ENCODE peak calls at places on chromosome 11, in seven cellular contexts. One of them, this sample, is unnamed. For H3K36me3, the result is how much of the 10 kb centered on the place peaks cover.

GRCh38 chr11:96760815-96761214 is 371.0 kb downstream of the JRKL start:
- DNase-seq in SK-N-SH: no peak
- DNase-seq in Peyer's patch: no peak
- DNase-seq in HepG2: no peak
- DNase-seq in ovary: no peak
- DNase-seq in neural progenitor cell: no peak
- DNase-seq in BE2C: no peak
- DNase-seq in this sample: no peak

GRCh38 chr11:70871881-70872280 is 380.5 kb downstream of the SHANK2 start:
- DNase-seq in HepG2: no peak
- DNase-seq in neural progenitor cell: no peak
- DNase-seq in SK-N-SH: no peak
- DNase-seq in Peyer's patch: no peak
- DNase-seq in ovary: no peak
- DNase-seq in BE2C: no peak
- DNase-seq in this sample: no peak

GRCh38 chr11:73273246-73273890 is 1.2 kb downstream of the P2RY6 start:
- DNase-seq in Peyer's patch: no peak
- DNase-seq in neural progenitor cell: no peak
- DNase-seq in BE2C: peak
- DNase-seq in HepG2: no peak
- DNase-seq in SK-N-SH: peak
- DNase-seq in ovary: peak
- DNase-seq in this sample: no peak

GRCh38 chr11:56932572-56933235 is 56.0 kb upstream of the OR5AK2 start:
- DNase-seq in SK-N-SH: no peak
- DNase-seq in HepG2: peak
- DNase-seq in neural progenitor cell: no peak
- DNase-seq in BE2C: no peak
- DNase-seq in Peyer's patch: no peak
- DNase-seq in ovary: no peak
- DNase-seq in this sample: peak

GRCh38 chr11:22304337-22304961 is 33.7 kb upstream of the SLC17A6 start:
- DNase-seq in BE2C: no peak
- DNase-seq in Peyer's patch: no peak
- DNase-seq in HepG2: peak
- DNase-seq in SK-N-SH: peak
- DNase-seq in neural progenitor cell: peak
- DNase-seq in ovary: no peak
- DNase-seq in this sample: no peak

GRCh38 chr11:130470832-130471706 is 22.6 kb downstream of the ADAMTS15 start:
- DNase-seq in HepG2: no peak
- DNase-seq in Peyer's patch: no peak
- DNase-seq in SK-N-SH: no peak
- DNase-seq in neural progenitor cell: no peak
- DNase-seq in BE2C: no peak
- DNase-seq in ovary: no peak
- DNase-seq in this sample: no peak

GRCh38 chr11:11966826-11967668 is 41.4 kb downstream of the DKK3 start:
- DNase-seq in BE2C: peak
- DNase-seq in SK-N-SH: peak
- DNase-seq in Peyer's patch: peak
- DNase-seq in neural progenitor cell: peak
- DNase-seq in ovary: peak
- DNase-seq in HepG2: peak
- DNase-seq in this sample: peak

GRCh38 chr11:128238521-128239222 is 348.7 kb downstream of the ETS1 start:
- DNase-seq in neural progenitor cell: no peak
- DNase-seq in BE2C: no peak
- DNase-seq in Peyer's patch: no peak
- DNase-seq in SK-N-SH: no peak
- DNase-seq in ovary: no peak
- DNase-seq in HepG2: no peak
- DNase-seq in this sample: no peak

GRCh38 chr11:62974848-62975522 is 9.8 kb downstream of the SLC22A6 start:
- DNase-seq in BE2C: peak
- DNase-seq in ovary: no peak
- DNase-seq in Peyer's patch: no peak
- DNase-seq in neural progenitor cell: peak
- DNase-seq in HepG2: peak
- DNase-seq in SK-N-SH: peak
- DNase-seq in this sample: no peak

GRCh38 chr11:130609121-130610035 is 160.9 kb downstream of the ADAMTS15 start:
- DNase-seq in BE2C: no peak
- DNase-seq in Peyer's patch: peak
- DNase-seq in SK-N-SH: no peak
- DNase-seq in HepG2: no peak
- DNase-seq in ovary: peak
- DNase-seq in neural progenitor cell: no peak
- DNase-seq in this sample: peak

GRCh38 chr11:43130616-43131015 is 181.2 kb upstream of the API5 start:
- DNase-seq in Peyer's patch: no peak
- DNase-seq in HepG2: no peak
- DNase-seq in ovary: no peak
- DNase-seq in SK-N-SH: peak
- DNase-seq in BE2C: peak
- DNase-seq in neural progenitor cell: peak
- DNase-seq in this sample: no peak

GRCh38 chr11:95520765-95521542 is 268.6 kb downstream of the FAM76B start:
- DNase-seq in neural progenitor cell: no peak
- DNase-seq in SK-N-SH: no peak
- DNase-seq in BE2C: no peak
- DNase-seq in HepG2: no peak
- DNase-seq in ovary: no peak
- DNase-seq in Peyer's patch: no peak
- DNase-seq in this sample: no peak

GRCh38 chr11:73939096-73939495 is 11.7 kb upstream of the DNAJB13 start:
- DNase-seq in ovary: no peak
- DNase-seq in SK-N-SH: no peak
- DNase-seq in neural progenitor cell: no peak
- DNase-seq in BE2C: no peak
- DNase-seq in Peyer's patch: no peak
- DNase-seq in HepG2: no peak
- DNase-seq in this sample: no peak

GRCh38 chr11:122108192-122108799 is 7.7 kb downstream of the BLID start:
- DNase-seq in SK-N-SH: no peak
- DNase-seq in Peyer's patch: no peak
- DNase-seq in HepG2: peak
- DNase-seq in ovary: no peak
- DNase-seq in neural progenitor cell: peak
- DNase-seq in BE2C: peak
- DNase-seq in this sample: peak

GRCh38 chr11:73177380-73178091 is 35.4 kb upstream of the FCHSD2 start:
- DNase-seq in neural progenitor cell: no peak
- DNase-seq in HepG2: peak
- DNase-seq in ovary: peak
- DNase-seq in SK-N-SH: no peak
- DNase-seq in Peyer's patch: no peak
- DNase-seq in BE2C: no peak
- DNase-seq in this sample: no peak

GRCh38 chr11:12220305-12220704 is 109.9 kb downstream of the MICAL2 start:
- DNase-seq in HepG2: no peak
- DNase-seq in BE2C: no peak
- DNase-seq in Peyer's patch: no peak
- DNase-seq in ovary: peak
- DNase-seq in neural progenitor cell: no peak
- DNase-seq in SK-N-SH: no peak
- DNase-seq in this sample: no peak

GRCh38 chr11:5992604-5993251 is 5.9 kb upstream of the OR52L1 start:
- DNase-seq in neural progenitor cell: peak
- DNase-seq in SK-N-SH: peak
- DNase-seq in Peyer's patch: no peak
- DNase-seq in BE2C: no peak
- DNase-seq in ovary: no peak
- DNase-seq in HepG2: peak
- DNase-seq in this sample: peak

DNA sequence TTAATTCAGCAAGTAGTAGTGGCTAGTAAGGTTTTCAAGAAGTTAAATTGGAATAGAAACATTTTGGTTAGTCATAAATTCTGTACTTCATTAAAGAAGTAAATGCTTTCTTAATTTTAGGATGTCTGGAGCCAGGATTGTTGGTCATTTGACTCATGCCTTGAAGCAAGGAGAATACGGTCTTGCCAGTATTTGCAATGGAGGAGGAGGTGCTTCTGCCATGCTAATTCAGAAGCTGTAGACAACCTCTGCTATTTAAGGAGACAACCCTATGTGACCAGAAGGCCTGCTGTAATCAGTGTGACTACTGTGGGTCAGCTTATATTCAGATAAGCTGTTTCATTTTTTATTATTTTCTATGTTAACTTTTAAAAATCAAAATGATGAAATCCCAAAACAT is 25.8 kb downstream of the ACAT1 start:
- DNase-seq in BE2C: no peak
- DNase-seq in ovary: no peak
- DNase-seq in neural progenitor cell: no peak
- DNase-seq in Peyer's patch: no peak
- DNase-seq in HepG2: no peak
- DNase-seq in SK-N-SH: no peak
- DNase-seq in this sample: no peak
- H3K36me3 ChIP-seq in BE2C: half or more
- H3K36me3 ChIP-seq in ovary: under half
- H3K36me3 ChIP-seq in neural progenitor cell: under half
- H3K36me3 ChIP-seq in Peyer's patch: under half
- H3K36me3 ChIP-seq in HepG2: under half
- H3K36me3 ChIP-seq in SK-N-SH: half or more
- H3K36me3 ChIP-seq in this sample: half or more

GRCh38 chr11:88576741-88577140 is 239.2 kb upstream of the CTSC start:
- DNase-seq in HepG2: no peak
- DNase-seq in BE2C: no peak
- DNase-seq in neural progenitor cell: no peak
- DNase-seq in SK-N-SH: no peak
- DNase-seq in Peyer's patch: no peak
- DNase-seq in ovary: no peak
- DNase-seq in this sample: no peak
- TF ChIP-seq CTCF in HepG2: no peak
- TF ChIP-seq CTCF in BE2C: no peak
- TF ChIP-seq CTCF in neural progenitor cell: no peak
- TF ChIP-seq CTCF in SK-N-SH: no peak
- TF ChIP-seq CTCF in Peyer's patch: no peak
- TF ChIP-seq CTCF in ovary: no peak
- TF ChIP-seq CTCF in this sample: no peak

GRCh38 chr11:20088368-20089260 is 71.7 kb downstream of the DBX1 start:
- DNase-seq in ovary: no peak
- DNase-seq in HepG2: no peak
- DNase-seq in BE2C: no peak
- DNase-seq in neural progenitor cell: no peak
- DNase-seq in SK-N-SH: no peak
- DNase-seq in Peyer's patch: no peak
- DNase-seq in this sample: no peak

GRCh38 chr11:20089796-20090653 is 70.2 kb downstream of the DBX1 start:
- DNase-seq in neural progenitor cell: no peak
- DNase-seq in ovary: peak
- DNase-seq in HepG2: peak
- DNase-seq in BE2C: no peak
- DNase-seq in Peyer's patch: no peak
- DNase-seq in SK-N-SH: no peak
- DNase-seq in this sample: peak

GRCh38 chr11:20093775-20094174 is 66.5 kb downstream of the DBX1 start:
- DNase-seq in HepG2: no peak
- DNase-seq in neural progenitor cell: peak
- DNase-seq in SK-N-SH: no peak
- DNase-seq in Peyer's patch: no peak
- DNase-seq in ovary: no peak
- DNase-seq in BE2C: no peak
- DNase-seq in this sample: peak

GRCh38 chr11:20089357-20089756 is 70.9 kb downstream of the DBX1 start:
- DNase-seq in SK-N-SH: no peak
- DNase-seq in neural progenitor cell: no peak
- DNase-seq in ovary: no peak
- DNase-seq in Peyer's patch: no peak
- DNase-seq in HepG2: no peak
- DNase-seq in BE2C: no peak
- DNase-seq in this sample: no peak

DNA sequence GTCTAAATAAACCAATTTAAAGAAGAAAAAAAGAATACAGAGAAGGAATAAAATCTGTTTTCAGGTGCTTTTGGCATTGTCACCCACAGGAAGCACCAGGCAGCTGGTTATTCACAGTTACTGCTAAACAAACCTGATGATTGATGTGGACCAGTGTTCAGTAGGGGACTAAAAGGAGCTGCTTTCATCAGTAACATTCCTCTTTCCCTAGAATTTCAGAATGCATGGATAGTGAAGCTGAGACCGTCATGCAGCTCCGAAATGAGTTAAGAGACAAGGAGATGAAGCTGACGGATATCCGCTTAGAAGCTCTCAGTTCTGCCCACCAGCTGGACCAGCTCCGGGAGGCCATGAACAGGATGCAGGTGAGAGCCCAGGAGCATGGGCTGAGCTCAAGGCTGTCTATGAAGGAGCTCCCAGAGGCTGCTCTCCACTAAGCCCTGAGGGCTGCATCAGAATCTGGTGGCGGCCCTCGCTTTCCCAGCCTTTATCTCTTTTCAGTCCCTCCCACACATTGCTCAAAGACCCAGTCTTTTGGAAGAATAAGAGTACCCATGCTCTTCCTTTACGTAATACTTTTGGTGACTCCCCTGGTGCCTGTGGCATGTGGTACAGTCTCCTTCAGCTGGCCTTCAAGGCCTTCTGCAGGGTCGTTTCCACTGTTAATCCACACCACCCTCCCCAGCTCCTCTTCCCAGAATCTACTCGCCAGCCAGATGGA is 69.5 kb downstream of the DBX1 start:
- DNase-seq in Peyer's patch: no peak
- DNase-seq in HepG2: no peak
- DNase-seq in neural progenitor cell: no peak
- DNase-seq in SK-N-SH: no peak
- DNase-seq in ovary: no peak
- DNase-seq in BE2C: no peak
- DNase-seq in this sample: no peak
- H3K36me3 ChIP-seq in Peyer's patch: under half
- H3K36me3 ChIP-seq in HepG2: under half
- H3K36me3 ChIP-seq in neural progenitor cell: under half
- H3K36me3 ChIP-seq in SK-N-SH: half or more
- H3K36me3 ChIP-seq in ovary: under half
- H3K36me3 ChIP-seq in BE2C: under half
- H3K36me3 ChIP-seq in this sample: under half

DNA sequence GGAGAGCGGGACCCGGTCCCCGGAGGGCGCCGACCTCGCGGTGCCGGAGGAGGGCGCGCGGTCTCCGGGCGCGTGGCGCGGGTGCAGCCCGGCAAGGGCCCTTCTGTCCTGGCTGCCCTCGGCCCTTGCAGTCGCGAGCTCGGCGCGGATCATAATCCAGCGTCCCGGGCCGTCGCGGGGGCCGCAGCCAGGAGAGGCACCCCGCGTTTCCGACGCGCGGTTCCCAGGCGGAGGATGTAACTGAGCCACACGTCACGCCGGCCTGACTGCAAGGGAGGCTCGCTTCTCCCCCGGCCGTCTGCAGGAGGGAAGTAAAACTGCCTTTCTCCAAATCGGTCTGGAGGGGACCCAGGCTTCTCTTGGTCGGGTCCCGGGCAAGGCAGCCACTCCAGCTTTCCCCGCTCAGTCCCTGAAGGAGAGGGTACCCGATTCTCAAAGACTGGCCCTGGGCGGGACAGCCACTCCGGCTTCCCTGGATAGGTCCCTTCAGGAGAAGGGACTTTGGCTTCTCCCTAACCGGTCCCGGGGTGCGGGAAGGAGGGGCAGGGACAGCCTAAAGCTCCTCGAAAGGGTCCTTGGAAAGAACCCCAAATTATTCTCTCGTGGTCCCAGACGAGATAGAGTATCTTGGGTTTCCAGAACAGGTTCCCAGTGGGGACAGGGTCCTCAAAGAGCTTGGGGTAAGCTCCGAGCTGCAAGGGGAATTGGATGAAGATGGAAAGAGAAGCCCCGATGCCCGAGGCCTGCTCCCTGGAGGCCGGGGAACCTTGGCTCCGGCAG is 836 bp downstream of the SPON1 start:
- DNase-seq in BE2C: no peak
- DNase-seq in Peyer's patch: no peak
- DNase-seq in neural progenitor cell: peak
- DNase-seq in HepG2: no peak
- DNase-seq in SK-N-SH: peak
- DNase-seq in ovary: peak
- DNase-seq in this sample: no peak
- TF ChIP-seq CTCF in BE2C: no peak
- TF ChIP-seq CTCF in Peyer's patch: no peak
- TF ChIP-seq CTCF in neural progenitor cell: peak
- TF ChIP-seq CTCF in HepG2: no peak
- TF ChIP-seq CTCF in SK-N-SH: no peak
- TF ChIP-seq CTCF in ovary: no peak
- TF ChIP-seq CTCF in this sample: no peak